ENCODE peak calls at places on chromosomes 4 and X, in five cellular contexts. N, T, G, E and A are unnamed samples.

GRCh38 chrX:108485960-108486359 is 46.3 kb downstream of the COL4A5 start:
- DNase-seq in E (no peak), T (no peak), N (no peak), G (no peak), A (no peak)

GRCh38 chrX:42290608-42291007 is 367.3 kb upstream of the CASK start:
- DNase-seq in N (no peak), T (no peak), G (peak; percentile 11), E (no peak), A (no peak)

GRCh38 chr4:33715996-33716395 is 2528.3 kb downstream of the ARAP2 start:
- DNase-seq in T (no peak), G (no peak), N (no peak), E (no peak), A (no peak)

GRCh38 chr4:113564493-113564892 is 197.0 kb downstream of the CAMK2D start:
- DNase-seq in G (no peak), N (no peak), T (no peak), E (no peak), A (no peak)

GRCh38 chr4:113899260-113900177 is 79.9 kb downstream of the ARSJ start:
- DNase-seq in T (no peak), E (no peak), N (peak; percentile 9), G (no peak), A (no peak)

GRCh38 chr4:8506373-8507250 is 66.0 kb downstream of the TRMT44 start:
- DNase-seq in E (peak; percentile 74), N (peak; percentile 18), T (no peak), G (peak; percentile 77), A (no peak)

GRCh38 chr4:147110968-147111367 is 165.3 kb upstream of the TTC29 start:
- DNase-seq in T (no peak), E (no peak), N (no peak), G (no peak), A (peak; percentile 69)

GRCh38 chrX:22366166-22366702 is 93.5 kb downstream of the CBLL2 start:
- DNase-seq in G (no peak), N (no peak), E (no peak), T (no peak), A (no peak)

GRCh38 chr4:48832571-48832970 is 1.7 kb downstream of the OCIAD1 start:
- DNase-seq in N (no peak), G (no peak), T (no peak), E (no peak), A (no peak)

GRCh38 chr4:103754844-103755243 is 35.1 kb upstream of the TACR3 start:
- DNase-seq in E (no peak), G (no peak), T (no peak), N (peak; percentile 77), A (peak; percentile 31)

GRCh38 chr4:152696764-152697250 is 17.0 kb upstream of the TMEM154 start:
- DNase-seq in G (no peak), E (no peak), N (peak; percentile 50), T (no peak), A (no peak)

GRCh38 chr4:186948361-186949291 is 225.0 kb upstream of the FAT1 start:
- DNase-seq in N (no peak), E (no peak), G (peak; percentile 73), T (no peak), A (no peak)

GRCh38 chr4:183107891-183108459 is 8.9 kb downstream of the WWC2 start:
- DNase-seq in G (no peak), T (no peak), N (no peak), E (no peak), A (no peak)

GRCh38 chrX:45769919-45770582 is 569.4 kb upstream of the DIPK2B start:
- DNase-seq in T (peak; percentile 93), G (peak; percentile 26), E (peak; percentile 80), N (peak; percentile 71), A (no peak)

GRCh38 chr4:188781655-188782054 is 642.4 kb downstream of the TRIML1 start:
- DNase-seq in N (no peak), T (no peak), E (no peak), G (peak; percentile 33), A (peak; percentile 0)

GRCh38 chr4:1405636-1406415 is 416 bp downstream of the NKX1-1 start:
- DNase-seq in T (peak; percentile 72), G (no peak), N (no peak), E (peak; percentile 30), A (no peak)

DNA sequence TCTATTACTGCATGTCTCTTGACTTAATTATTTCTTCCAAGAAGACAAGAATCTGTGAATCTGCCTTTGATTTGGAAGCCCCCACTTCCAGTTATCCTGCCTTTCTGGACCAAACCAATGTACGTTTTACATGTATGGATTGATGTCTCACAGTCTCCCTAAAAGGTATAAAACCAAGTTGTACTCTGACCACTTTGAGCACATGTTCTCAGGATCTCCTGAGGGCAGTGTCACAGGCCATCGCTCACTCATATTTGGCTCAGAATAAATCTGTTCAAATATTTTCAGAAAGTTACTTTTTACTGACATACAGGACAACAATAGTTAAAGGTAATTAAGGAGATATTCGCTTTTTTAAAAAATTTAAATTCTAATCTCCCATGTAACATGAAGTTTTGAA is 188.6 kb upstream of the CPXCR1 start:
- DNase-seq in T (no peak), G (no peak), E (no peak), N (no peak), A (no peak)
- TF ChIP-seq CTCF in T (no peak), G (no peak), E (no peak), N (no peak), A (no peak)

GRCh38 chrX:53421125-53421524 is 1.3 kb downstream of the SMC1A start:
- DNase-seq in N (no peak), E (no peak), T (no peak), G (no peak), A (no peak)
- H3K4me3 ChIP-seq in N (no peak overlapping the region), E (peak overlapping the region; percentile 59), T (no peak overlapping the region), G (peak overlapping the region; percentile 69), A (peak overlapping the region; percentile 82)

GRCh38 chr4:6548201-6548881 is 26.6 kb upstream of the MAN2B2 start:
- DNase-seq in T (no peak), E (no peak), N (no peak), G (peak; percentile 81), A (peak; percentile 50)
- TF ChIP-seq CTCF in T (no peak), E (peak; percentile 48), N (no peak), G (peak; percentile 62), A (peak; percentile 29)

DNA sequence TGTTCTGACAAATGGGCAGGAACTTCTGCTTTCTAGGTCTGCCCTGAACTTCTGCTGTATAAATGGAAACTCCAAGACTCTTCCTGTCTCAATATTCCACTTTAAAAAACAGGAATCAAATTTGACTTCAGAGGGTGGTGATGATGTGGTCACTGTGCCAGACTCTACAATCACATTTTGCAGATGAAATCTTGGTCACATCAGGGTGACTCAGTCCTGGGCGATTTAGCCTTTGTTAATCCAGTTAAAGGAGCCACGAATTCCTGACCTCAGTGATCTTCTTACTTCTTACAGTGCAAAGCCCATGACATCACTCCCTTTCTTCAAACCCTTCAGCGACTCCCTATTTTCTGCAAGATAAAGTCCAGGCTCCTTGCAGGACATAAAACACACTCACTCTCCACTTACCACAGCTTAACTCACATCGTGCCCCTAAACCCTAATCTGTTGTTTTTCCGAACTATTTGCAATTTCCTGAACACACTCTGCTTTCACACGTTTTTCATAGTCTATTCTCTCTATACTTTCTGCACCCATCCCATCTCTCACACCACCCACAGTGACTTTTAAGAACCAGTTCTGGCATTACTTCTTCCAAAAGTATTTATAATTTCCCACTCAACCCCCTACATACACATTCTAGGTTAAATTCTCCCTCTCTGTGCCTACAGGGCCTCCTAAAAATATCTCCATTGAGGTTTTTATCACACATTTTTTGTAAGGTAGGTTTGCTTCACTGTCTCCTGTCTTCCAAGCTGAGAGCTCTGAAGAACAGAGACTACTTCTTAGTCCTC is 11.1 kb downstream of the GASK1B start:
- DNase-seq in E (peak; percentile 83), T (no peak), N (no peak), G (peak; percentile 17), A (no peak)
- H3K4me3 ChIP-seq in E (no peak overlapping the region), T (no peak overlapping the region), N (no peak overlapping the region), G (no peak overlapping the region), A (no peak overlapping the region)

GRCh38 chrX:81280148-81280547 is 78.2 kb downstream of the SH3BGRL start:
- DNase-seq in N (no peak), T (no peak), E (no peak), G (no peak), A (no peak)
- TF ChIP-seq CTCF in N (no peak), T (no peak), E (no peak), G (peak; percentile 31), A (no peak)

GRCh38 chrX:40005290-40006011 is 92.3 kb downstream of the BCOR start:
- DNase-seq in T (no peak), N (no peak), E (no peak), G (peak; percentile 28), A (no peak)
- H3K4me3 ChIP-seq in T (no peak overlapping the region), N (peak overlapping the region; percentile 7), E (no peak overlapping the region), G (peak overlapping the region; percentile 47), A (no peak overlapping the region)

DNA sequence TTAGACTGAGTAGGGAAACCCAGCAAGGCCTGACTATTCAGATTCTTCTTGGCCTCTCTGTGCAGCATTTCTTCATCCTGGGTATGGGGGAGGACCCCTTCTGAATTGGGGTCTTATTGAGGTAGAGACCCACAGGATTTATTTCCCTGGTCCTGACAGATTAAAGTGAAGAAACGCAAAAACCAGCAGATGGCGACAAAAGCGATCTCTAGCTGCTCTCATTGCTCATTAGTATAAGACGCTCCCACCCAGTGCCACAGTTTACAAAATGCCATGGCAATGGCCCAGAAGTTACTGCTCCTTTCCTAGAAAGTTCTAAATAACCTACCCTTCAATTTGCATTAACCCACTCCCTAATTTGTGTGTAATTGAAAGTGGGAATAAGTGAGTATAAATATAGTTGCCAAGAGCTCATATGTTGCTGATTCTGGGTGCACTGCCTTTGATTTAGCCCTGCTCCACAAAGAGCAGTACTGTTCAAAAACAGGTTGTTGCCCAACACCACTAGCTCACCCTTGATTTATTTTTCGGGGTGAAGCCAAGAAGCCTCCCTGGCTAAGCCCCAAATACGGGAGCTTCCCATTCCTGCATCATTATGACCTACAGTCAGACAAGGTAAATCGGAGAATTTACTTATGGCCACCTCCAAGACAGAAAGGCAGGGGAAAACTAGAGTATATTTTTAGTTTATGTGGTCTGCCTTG is 3.7 kb upstream of the BEX4 start:
- DNase-seq in T (peak; percentile 77), E (peak; percentile 65), N (peak; percentile 38), G (peak; percentile 63), A (no peak)
- TF ChIP-seq CTCF in T (no peak), E (peak; percentile 60), N (peak; percentile 20), G (peak; percentile 60), A (peak; percentile 46)

GRCh38 chrX:10619311-10620015 is 922 bp downstream of the MID1 start:
- DNase-seq in G (no peak), N (no peak), E (no peak), T (no peak), A (peak; percentile 73)
- H3K4me3 ChIP-seq in G (peak overlapping the region; percentile 61), N (peak overlapping the region; percentile 58), E (peak overlapping the region; percentile 38), T (peak overlapping the region; percentile 42), A (peak overlapping the region; percentile 48)

GRCh38 chr4:128298852-128299251 is 11.2 kb upstream of the PGRMC2 start:
- DNase-seq in N (no peak), G (no peak), T (no peak), E (no peak), A (no peak)
- TF ChIP-seq CTCF in N (peak; percentile 32), G (no peak), T (no peak), E (no peak), A (no peak)